ENCODE peak calls at places on chromosome 5, in seven cellular contexts. X, M, T, H, G, V and P are unnamed samples.

GRCh38 chr5:172674155-172674554 is 33.1 kb downstream of the NEURL1B start:
- DNase-seq in X (no peak), M (peak), T (no peak), H (no peak), G (no peak), V (no peak), P (no peak)

GRCh38 chr5:135373747-135374515 is 25.1 kb downstream of the MACROH2A1 start:
- DNase-seq in X (no peak), M (peak), T (no peak), H (no peak), G (no peak), V (no peak), P (no peak)

GRCh38 chr5:141508808-141509611 is 20.1 kb downstream of the PCDHGC5 start:
- DNase-seq in X (peak), M (peak), T (no peak), H (no peak), G (no peak), V (no peak), P (peak)

GRCh38 chr5:103624035-103624461 is 61.5 kb upstream of the NUDT12 start:
- DNase-seq in X (no peak), M (no peak), T (no peak), H (no peak), G (no peak), V (no peak), P (no peak)

GRCh38 chr5:174678107-174678506 is 46.3 kb upstream of the MSX2 start:
- DNase-seq in X (no peak), M (no peak), T (no peak), H (no peak), G (no peak), V (no peak), P (no peak)

GRCh38 chr5:25090818-25091217 is 446.0 kb upstream of the CDH10 start:
- DNase-seq in X (no peak), M (no peak), T (no peak), H (no peak), G (no peak), V (no peak), P (no peak)

GRCh38 chr5:32583582-32584232 is 1.6 kb upstream of the SUB1 start:
- DNase-seq in X (no peak), M (no peak), T (peak), H (no peak), G (no peak), V (no peak), P (no peak)

GRCh38 chr5:159240301-159240870 is 22.7 kb upstream of the UBLCP1 start:
- DNase-seq in X (no peak), M (no peak), T (no peak), H (no peak), G (no peak), V (peak), P (peak)

GRCh38 chr5:126477681-126478117 is 54.5 kb downstream of the GRAMD2B start:
- DNase-seq in X (peak), M (no peak), T (no peak), H (no peak), G (no peak), V (no peak), P (no peak)

GRCh38 chr5:137728048-137728447 is 7.8 kb downstream of the KLHL3 start:
- DNase-seq in X (no peak), M (no peak), T (no peak), H (no peak), G (no peak), V (no peak), P (no peak)

GRCh38 chr5:115262066-115262404 is 642 bp downstream of the PGGT1B start:
- DNase-seq in X (peak), M (no peak), T (no peak), H (no peak), G (no peak), V (peak), P (no peak)

GRCh38 chr5:118095100-118095499 is 893.2 kb downstream of the DTWD2 start:
- DNase-seq in X (no peak), M (no peak), T (no peak), H (no peak), G (no peak), V (no peak), P (no peak)

GRCh38 chr5:106116682-106117081 is 1554.1 kb downstream of the EFNA5 start:
- DNase-seq in X (no peak), M (no peak), T (no peak), H (no peak), G (no peak), V (no peak), P (no peak)

GRCh38 chr5:138656916-138657315 is 81.7 kb upstream of the HSPA9 start:
- DNase-seq in X (no peak), M (no peak), T (no peak), H (no peak), G (no peak), V (no peak), P (no peak)

GRCh38 chr5:91456928-91457571 is 73.9 kb upstream of the ARRDC3 start:
- DNase-seq in X (no peak), M (no peak), T (no peak), H (no peak), G (no peak), V (no peak), P (no peak)

GRCh38 chr5:93886098-93886806 is 144.9 kb upstream of the POU5F2 start:
- DNase-seq in X (no peak), M (no peak), T (no peak), H (no peak), G (no peak), V (no peak), P (no peak)

GRCh38 chr5:150542933-150543445 is 35.1 kb downstream of the NDST1 start:
- DNase-seq in X (no peak), M (no peak), T (no peak), H (peak), G (no peak), V (no peak), P (no peak)